ENCODE peak calls at places on chromosomes 16 and 17, in ten cellular contexts. One of them, this sample, is unnamed.

GRCh38 chr16:23670137-23670776 is 8.4 kb upstream of the PLK1 start:
- DNase-seq in HFF-Myc: no peak
- DNase-seq in activated CD8-positive, alpha-beta T cell treated with anti-CD3 and anti-CD28 coated beads for 36 hours: peak; percentile 83
- DNase-seq in dorsolateral prefrontal cortex: no peak
- DNase-seq in endothelial cell of umbilical vein: peak; percentile 48
- DNase-seq in AG04450: peak; percentile 76
- DNase-seq in uterus: no peak
- DNase-seq in epithelial cell of esophagus: peak; percentile 90
- DNase-seq in suprapubic skin: no peak
- DNase-seq in fibroblast of villous mesenchyme: peak; percentile 62
- DNase-seq in this sample: no peak

GRCh38 chr17:73307130-73307529 is 4.7 kb downstream of the CDC42EP4 start:
- DNase-seq in HFF-Myc: no peak
- DNase-seq in endothelial cell of umbilical vein: no peak
- DNase-seq in dorsolateral prefrontal cortex: peak; percentile 70
- DNase-seq in AG04450: no peak
- DNase-seq in uterus: no peak
- DNase-seq in fibroblast of villous mesenchyme: no peak
- DNase-seq in suprapubic skin: no peak
- DNase-seq in epithelial cell of esophagus: no peak
- DNase-seq in activated CD8-positive, alpha-beta T cell treated with anti-CD3 and anti-CD28 coated beads for 36 hours: no peak
- DNase-seq in this sample: no peak

GRCh38 chr17:17944743-17945142 is 27.5 kb downstream of the TOM1L2 start:
- DNase-seq in epithelial cell of esophagus: no peak
- DNase-seq in dorsolateral prefrontal cortex: no peak
- DNase-seq in activated CD8-positive, alpha-beta T cell treated with anti-CD3 and anti-CD28 coated beads for 36 hours: no peak
- DNase-seq in suprapubic skin: no peak
- DNase-seq in uterus: no peak
- DNase-seq in fibroblast of villous mesenchyme: no peak
- DNase-seq in HFF-Myc: no peak
- DNase-seq in AG04450: no peak
- DNase-seq in endothelial cell of umbilical vein: no peak
- DNase-seq in this sample: no peak

GRCh38 chr17:78599419-78599818 is 22.2 kb upstream of the DNAH17 start:
- DNase-seq in activated CD8-positive, alpha-beta T cell treated with anti-CD3 and anti-CD28 coated beads for 36 hours: no peak
- DNase-seq in epithelial cell of esophagus: no peak
- DNase-seq in suprapubic skin: no peak
- DNase-seq in AG04450: no peak
- DNase-seq in uterus: no peak
- DNase-seq in fibroblast of villous mesenchyme: peak; percentile 72
- DNase-seq in endothelial cell of umbilical vein: no peak
- DNase-seq in HFF-Myc: no peak
- DNase-seq in dorsolateral prefrontal cortex: no peak
- DNase-seq in this sample: no peak

GRCh38 chr16:69013991-69014390 is 91.5 kb upstream of the HAS3 start:
- DNase-seq in epithelial cell of esophagus: no peak
- DNase-seq in AG04450: no peak
- DNase-seq in fibroblast of villous mesenchyme: no peak
- DNase-seq in endothelial cell of umbilical vein: no peak
- DNase-seq in suprapubic skin: no peak
- DNase-seq in HFF-Myc: no peak
- DNase-seq in activated CD8-positive, alpha-beta T cell treated with anti-CD3 and anti-CD28 coated beads for 36 hours: no peak
- DNase-seq in uterus: no peak
- DNase-seq in dorsolateral prefrontal cortex: no peak
- DNase-seq in this sample: no peak

GRCh38 chr16:19114359-19115147 is 789 bp downstream of the ITPRIPL2 start:
- DNase-seq in dorsolateral prefrontal cortex: peak; percentile 30
- DNase-seq in epithelial cell of esophagus: peak; percentile 44
- DNase-seq in HFF-Myc: no peak
- DNase-seq in suprapubic skin: peak; percentile 89
- DNase-seq in endothelial cell of umbilical vein: peak; percentile 79
- DNase-seq in AG04450: no peak
- DNase-seq in uterus: peak; percentile 76
- DNase-seq in activated CD8-positive, alpha-beta T cell treated with anti-CD3 and anti-CD28 coated beads for 36 hours: no peak
- DNase-seq in fibroblast of villous mesenchyme: peak; percentile 80
- DNase-seq in this sample: peak; percentile 76

GRCh38 chr16:82192665-82193064 is 22.6 kb upstream of the MPHOSPH6 start:
- DNase-seq in fibroblast of villous mesenchyme: peak; percentile 70
- DNase-seq in uterus: no peak
- DNase-seq in AG04450: peak; percentile 44
- DNase-seq in suprapubic skin: no peak
- DNase-seq in epithelial cell of esophagus: peak; percentile 91
- DNase-seq in dorsolateral prefrontal cortex: no peak
- DNase-seq in HFF-Myc: peak; percentile 14
- DNase-seq in endothelial cell of umbilical vein: peak; percentile 86
- DNase-seq in activated CD8-positive, alpha-beta T cell treated with anti-CD3 and anti-CD28 coated beads for 36 hours: peak; percentile 68
- DNase-seq in this sample: no peak

GRCh38 chr17:19645608-19646250 is 2.8 kb upstream of the ALDH3A2 start:
- DNase-seq in endothelial cell of umbilical vein: peak; percentile 7
- DNase-seq in HFF-Myc: no peak
- DNase-seq in uterus: no peak
- DNase-seq in AG04450: no peak
- DNase-seq in dorsolateral prefrontal cortex: peak; percentile 39
- DNase-seq in activated CD8-positive, alpha-beta T cell treated with anti-CD3 and anti-CD28 coated beads for 36 hours: peak; percentile 71
- DNase-seq in epithelial cell of esophagus: no peak
- DNase-seq in fibroblast of villous mesenchyme: peak; percentile 38
- DNase-seq in suprapubic skin: no peak
- DNase-seq in this sample: no peak

GRCh38 chr17:39225974-39226683 is 384 bp upstream of the STAC2 start:
- DNase-seq in endothelial cell of umbilical vein: peak; percentile 36
- DNase-seq in fibroblast of villous mesenchyme: peak; percentile 57
- DNase-seq in uterus: peak; percentile 94
- DNase-seq in activated CD8-positive, alpha-beta T cell treated with anti-CD3 and anti-CD28 coated beads for 36 hours: peak; percentile 84
- DNase-seq in epithelial cell of esophagus: no peak
- DNase-seq in suprapubic skin: no peak
- DNase-seq in dorsolateral prefrontal cortex: peak; percentile 82
- DNase-seq in HFF-Myc: no peak
- DNase-seq in AG04450: no peak
- DNase-seq in this sample: no peak

GRCh38 chr16:57892041-57892440 is 78.9 kb downstream of the CNGB1 start:
- DNase-seq in fibroblast of villous mesenchyme: peak; percentile 22
- DNase-seq in HFF-Myc: no peak
- DNase-seq in activated CD8-positive, alpha-beta T cell treated with anti-CD3 and anti-CD28 coated beads for 36 hours: no peak
- DNase-seq in dorsolateral prefrontal cortex: no peak
- DNase-seq in endothelial cell of umbilical vein: no peak
- DNase-seq in epithelial cell of esophagus: peak; percentile 85
- DNase-seq in AG04450: no peak
- DNase-seq in suprapubic skin: no peak
- DNase-seq in uterus: no peak
- DNase-seq in this sample: no peak

GRCh38 chr17:64156670-64157069 is 26.7 kb upstream of the ERN1 start:
- DNase-seq in AG04450: no peak
- DNase-seq in fibroblast of villous mesenchyme: no peak
- DNase-seq in endothelial cell of umbilical vein: no peak
- DNase-seq in HFF-Myc: no peak
- DNase-seq in epithelial cell of esophagus: no peak
- DNase-seq in dorsolateral prefrontal cortex: no peak
- DNase-seq in uterus: no peak
- DNase-seq in suprapubic skin: no peak
- DNase-seq in activated CD8-positive, alpha-beta T cell treated with anti-CD3 and anti-CD28 coated beads for 36 hours: no peak
- DNase-seq in this sample: no peak

GRCh38 chr17:59327136-59327878 is 4.1 kb upstream of the YPEL2 start:
- DNase-seq in fibroblast of villous mesenchyme: no peak
- DNase-seq in endothelial cell of umbilical vein: peak; percentile 67
- DNase-seq in epithelial cell of esophagus: no peak
- DNase-seq in activated CD8-positive, alpha-beta T cell treated with anti-CD3 and anti-CD28 coated beads for 36 hours: no peak
- DNase-seq in uterus: no peak
- DNase-seq in AG04450: no peak
- DNase-seq in dorsolateral prefrontal cortex: no peak
- DNase-seq in suprapubic skin: no peak
- DNase-seq in HFF-Myc: no peak
- DNase-seq in this sample: no peak

GRCh38 chr17:77288115-77288619 is 147.4 kb downstream of the SEC14L1 start:
- DNase-seq in suprapubic skin: no peak
- DNase-seq in AG04450: no peak
- DNase-seq in activated CD8-positive, alpha-beta T cell treated with anti-CD3 and anti-CD28 coated beads for 36 hours: no peak
- DNase-seq in fibroblast of villous mesenchyme: no peak
- DNase-seq in uterus: no peak
- DNase-seq in dorsolateral prefrontal cortex: no peak
- DNase-seq in endothelial cell of umbilical vein: no peak
- DNase-seq in HFF-Myc: no peak
- DNase-seq in epithelial cell of esophagus: peak; percentile 82
- DNase-seq in this sample: no peak

GRCh38 chr17:73389411-73389810 is 77.6 kb upstream of the CDC42EP4 start:
- DNase-seq in uterus: no peak
- DNase-seq in epithelial cell of esophagus: no peak
- DNase-seq in suprapubic skin: no peak
- DNase-seq in HFF-Myc: no peak
- DNase-seq in endothelial cell of umbilical vein: no peak
- DNase-seq in dorsolateral prefrontal cortex: no peak
- DNase-seq in fibroblast of villous mesenchyme: no peak
- DNase-seq in activated CD8-positive, alpha-beta T cell treated with anti-CD3 and anti-CD28 coated beads for 36 hours: no peak
- DNase-seq in AG04450: no peak
- DNase-seq in this sample: peak; percentile 28

GRCh38 chr16:48099455-48099854 is 56.3 kb downstream of the ABCC12 start:
- DNase-seq in endothelial cell of umbilical vein: no peak
- DNase-seq in uterus: no peak
- DNase-seq in fibroblast of villous mesenchyme: peak; percentile 14
- DNase-seq in epithelial cell of esophagus: no peak
- DNase-seq in HFF-Myc: no peak
- DNase-seq in activated CD8-positive, alpha-beta T cell treated with anti-CD3 and anti-CD28 coated beads for 36 hours: no peak
- DNase-seq in AG04450: no peak
- DNase-seq in dorsolateral prefrontal cortex: no peak
- DNase-seq in suprapubic skin: no peak
- DNase-seq in this sample: no peak

GRCh38 chr17:43917348-43918025 is 10.2 kb upstream of the MPP2 start:
- DNase-seq in dorsolateral prefrontal cortex: peak; percentile 43
- DNase-seq in HFF-Myc: no peak
- DNase-seq in uterus: no peak
- DNase-seq in AG04450: no peak
- DNase-seq in fibroblast of villous mesenchyme: peak; percentile 23
- DNase-seq in epithelial cell of esophagus: peak; percentile 42
- DNase-seq in suprapubic skin: no peak
- DNase-seq in activated CD8-positive, alpha-beta T cell treated with anti-CD3 and anti-CD28 coated beads for 36 hours: peak; percentile 65
- DNase-seq in endothelial cell of umbilical vein: peak; percentile 32
- DNase-seq in this sample: no peak

GRCh38 chr16:7086842-7087616 is 245.6 kb upstream of the RBFOX1 start:
- DNase-seq in endothelial cell of umbilical vein: no peak
- DNase-seq in epithelial cell of esophagus: no peak
- DNase-seq in suprapubic skin: no peak
- DNase-seq in HFF-Myc: no peak
- DNase-seq in dorsolateral prefrontal cortex: peak; percentile 57
- DNase-seq in fibroblast of villous mesenchyme: no peak
- DNase-seq in AG04450: no peak
- DNase-seq in uterus: peak; percentile 10
- DNase-seq in activated CD8-positive, alpha-beta T cell treated with anti-CD3 and anti-CD28 coated beads for 36 hours: peak; percentile 2
- DNase-seq in this sample: peak; percentile 68

DNA sequence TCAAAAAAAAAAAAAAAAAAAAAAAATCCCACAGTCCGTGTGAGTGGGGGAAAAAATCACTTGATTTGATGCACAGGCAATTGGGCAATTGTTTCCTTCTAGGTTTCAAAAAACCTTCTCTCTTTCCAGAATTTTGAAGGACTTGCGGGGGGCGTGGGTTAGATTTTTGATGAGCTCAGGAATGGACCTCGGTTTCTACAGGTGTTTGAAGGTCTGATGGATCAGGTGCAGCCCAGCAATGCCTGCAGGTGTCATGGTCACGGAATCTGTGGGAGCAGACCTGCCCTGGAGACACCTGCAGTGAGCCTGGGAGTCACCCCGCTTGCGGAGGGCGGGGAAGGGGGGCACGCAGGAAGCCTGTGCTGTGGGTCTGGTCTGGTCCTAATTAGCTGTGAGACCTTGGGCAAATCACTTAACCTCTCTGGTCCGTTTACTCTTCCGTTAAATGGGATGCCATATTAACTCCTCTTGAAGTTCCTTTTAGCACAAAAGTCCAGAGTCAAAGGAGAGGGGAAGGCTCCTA is 174.2 kb downstream of the IRF8 start:
- DNase-seq in dorsolateral prefrontal cortex: no peak
- DNase-seq in HFF-Myc: no peak
- DNase-seq in activated CD8-positive, alpha-beta T cell treated with anti-CD3 and anti-CD28 coated beads for 36 hours: no peak
- DNase-seq in AG04450: no peak
- DNase-seq in suprapubic skin: no peak
- DNase-seq in epithelial cell of esophagus: no peak
- DNase-seq in endothelial cell of umbilical vein: no peak
- DNase-seq in fibroblast of villous mesenchyme: no peak
- DNase-seq in uterus: no peak
- DNase-seq in this sample: peak; percentile 26
- TF ChIP-seq CTCF in dorsolateral prefrontal cortex: no peak
- TF ChIP-seq CTCF in HFF-Myc: no peak
- TF ChIP-seq CTCF in activated CD8-positive, alpha-beta T cell treated with anti-CD3 and anti-CD28 coated beads for 36 hours: peak; percentile 46
- TF ChIP-seq CTCF in AG04450: no peak
- TF ChIP-seq CTCF in suprapubic skin: no peak
- TF ChIP-seq CTCF in epithelial cell of esophagus: no peak
- TF ChIP-seq CTCF in endothelial cell of umbilical vein: no peak
- TF ChIP-seq CTCF in fibroblast of villous mesenchyme: no peak
- TF ChIP-seq CTCF in uterus: no peak
- TF ChIP-seq CTCF in this sample: no peak

GRCh38 chr17:11980813-11981212 is 16.5 kb downstream of the ZNF18 start:
- DNase-seq in AG04450: no peak
- DNase-seq in HFF-Myc: no peak
- DNase-seq in epithelial cell of esophagus: peak; percentile 51
- DNase-seq in fibroblast of villous mesenchyme: peak; percentile 11
- DNase-seq in endothelial cell of umbilical vein: no peak
- DNase-seq in dorsolateral prefrontal cortex: no peak
- DNase-seq in uterus: no peak
- DNase-seq in activated CD8-positive, alpha-beta T cell treated with anti-CD3 and anti-CD28 coated beads for 36 hours: no peak
- DNase-seq in suprapubic skin: no peak
- DNase-seq in this sample: no peak
- TF ChIP-seq CTCF in AG04450: peak; percentile 52
- TF ChIP-seq CTCF in HFF-Myc: peak; percentile 35
- TF ChIP-seq CTCF in epithelial cell of esophagus: peak; percentile 49
- TF ChIP-seq CTCF in fibroblast of villous mesenchyme: peak; percentile 40
- TF ChIP-seq CTCF in endothelial cell of umbilical vein: peak; percentile 4
- TF ChIP-seq CTCF in dorsolateral prefrontal cortex: no peak
- TF ChIP-seq CTCF in uterus: no peak
- TF ChIP-seq CTCF in activated CD8-positive, alpha-beta T cell treated with anti-CD3 and anti-CD28 coated beads for 36 hours: no peak
- TF ChIP-seq CTCF in suprapubic skin: no peak
- TF ChIP-seq CTCF in this sample: no peak

DNA sequence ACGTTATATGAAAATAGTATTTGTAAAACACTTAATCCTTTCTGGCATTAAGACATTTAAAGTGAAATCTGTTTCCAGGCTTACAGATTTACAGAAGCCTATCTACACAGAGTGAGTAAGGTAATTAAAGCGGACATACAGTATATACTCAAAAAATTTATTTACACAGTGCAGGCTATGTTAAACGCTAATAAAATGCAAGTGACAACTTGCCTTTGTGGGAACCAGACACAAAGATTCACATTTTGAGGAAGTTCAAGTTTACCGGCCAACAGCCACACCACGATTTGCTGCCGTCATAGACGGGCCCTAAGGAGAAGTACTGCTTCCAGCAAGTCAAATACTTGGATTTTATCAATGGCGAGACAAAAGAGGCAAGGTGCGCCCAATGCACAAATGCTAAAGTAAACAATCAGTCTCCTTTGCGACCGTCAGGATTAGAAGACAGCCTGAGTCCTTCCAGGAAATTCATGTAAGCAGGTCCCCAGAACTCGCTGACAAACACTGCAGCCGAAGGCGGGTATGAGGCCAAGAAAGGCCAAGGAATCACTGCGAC is 799 bp downstream of the VPS35 start:
- DNase-seq in endothelial cell of umbilical vein: peak; percentile 48
- DNase-seq in fibroblast of villous mesenchyme: peak; percentile 47
- DNase-seq in AG04450: no peak
- DNase-seq in HFF-Myc: peak; percentile 17
- DNase-seq in epithelial cell of esophagus: peak; percentile 81
- DNase-seq in uterus: no peak
- DNase-seq in suprapubic skin: no peak
- DNase-seq in activated CD8-positive, alpha-beta T cell treated with anti-CD3 and anti-CD28 coated beads for 36 hours: no peak
- DNase-seq in dorsolateral prefrontal cortex: no peak
- DNase-seq in this sample: peak; percentile 82
- TF ChIP-seq CTCF in endothelial cell of umbilical vein: no peak
- TF ChIP-seq CTCF in fibroblast of villous mesenchyme: peak; percentile 35
- TF ChIP-seq CTCF in AG04450: no peak
- TF ChIP-seq CTCF in HFF-Myc: no peak
- TF ChIP-seq CTCF in epithelial cell of esophagus: no peak
- TF ChIP-seq CTCF in uterus: no peak
- TF ChIP-seq CTCF in suprapubic skin: no peak
- TF ChIP-seq CTCF in activated CD8-positive, alpha-beta T cell treated with anti-CD3 and anti-CD28 coated beads for 36 hours: peak; percentile 56
- TF ChIP-seq CTCF in dorsolateral prefrontal cortex: no peak
- TF ChIP-seq CTCF in this sample: no peak

GRCh38 chr16:49690778-49691177 is 165.1 kb downstream of the ZNF423 start:
- DNase-seq in AG04450: no peak
- DNase-seq in endothelial cell of umbilical vein: no peak
- DNase-seq in suprapubic skin: no peak
- DNase-seq in activated CD8-positive, alpha-beta T cell treated with anti-CD3 and anti-CD28 coated beads for 36 hours: no peak
- DNase-seq in HFF-Myc: no peak
- DNase-seq in dorsolateral prefrontal cortex: no peak
- DNase-seq in epithelial cell of esophagus: no peak
- DNase-seq in fibroblast of villous mesenchyme: no peak
- DNase-seq in uterus: no peak
- DNase-seq in this sample: peak; percentile 47
- TF ChIP-seq CTCF in AG04450: no peak
- TF ChIP-seq CTCF in endothelial cell of umbilical vein: no peak
- TF ChIP-seq CTCF in suprapubic skin: no peak
- TF ChIP-seq CTCF in activated CD8-positive, alpha-beta T cell treated with anti-CD3 and anti-CD28 coated beads for 36 hours: no peak
- TF ChIP-seq CTCF in HFF-Myc: no peak
- TF ChIP-seq CTCF in dorsolateral prefrontal cortex: no peak
- TF ChIP-seq CTCF in epithelial cell of esophagus: no peak
- TF ChIP-seq CTCF in fibroblast of villous mesenchyme: no peak
- TF ChIP-seq CTCF in uterus: no peak
- TF ChIP-seq CTCF in this sample: no peak

This sample was measured in left lung.